ENCODE peak calls at places on chromosomes 12 and 14, in five cellular contexts. G is HepG2, B is GM12878, Q is GM12892, F is H1. H is an unnamed sample.

GRCh38 chr12:132556216-132556615 is 54.2 kb downstream of the LRCOL1 start:
- DNase-seq in G (no peak), B (no peak), Q (no peak), F (no peak), H (no peak)

GRCh38 chr12:120257041-120257821 is 8.3 kb downstream of the PXN start:
- DNase-seq in G (no peak), B (no peak), Q (no peak), F (no peak), H (no peak)

GRCh38 chr12:58727526-58727925 is 192.8 kb downstream of the LRIG3 start:
- DNase-seq in G (no peak), B (no peak), Q (no peak), F (no peak), H (no peak)

GRCh38 chr12:24537241-24537860 is 411.6 kb downstream of the BCAT1 start:
- DNase-seq in G (no peak), B (no peak), Q (no peak), F (no peak), H (no peak)

GRCh38 chr14:33016611-33017010 is 77.9 kb downstream of the NPAS3 start:
- DNase-seq in G (no peak), B (no peak), Q (no peak), F (no peak), H (no peak)

GRCh38 chr12:6377667-6377994 is 2.3 kb upstream of the SCNN1A start:
- DNase-seq in G (no peak), B (no peak), Q (no peak), F (no peak), H (no peak)

GRCh38 chr14:91253795-91254323 is 9.4 kb upstream of the GPR68 start:
- DNase-seq in G (no peak), B (no peak), Q (no peak), F (no peak), H (no peak)

GRCh38 chr12:47651368-47652254 is 54.2 kb downstream of the RPAP3 start:
- DNase-seq in G (peak), B (peak), Q (no peak), F (no peak), H (no peak)

GRCh38 chr14:22539831-22540230 is 49.2 kb downstream of the DAD1 start:
- DNase-seq in G (no peak), B (no peak), Q (no peak), F (no peak), H (no peak)

GRCh38 chr14:104559769-104560585 is 19.6 kb upstream of the C14orf180 start:
- DNase-seq in G (no peak), B (no peak), Q (no peak), F (no peak), H (no peak)

GRCh38 chr12:53214687-53215455 is 7.8 kb upstream of the ITGB7 start:
- DNase-seq in G (no peak), B (no peak), Q (no peak), F (no peak), H (no peak)

GRCh38 chr14:38883127-38883526 is 219.9 kb downstream of the SEC23A start:
- DNase-seq in G (peak), B (no peak), Q (no peak), F (no peak), H (no peak)

GRCh38 chr14:95046711-95047681 is 110.3 kb downstream of the DICER1 start:
- DNase-seq in G (no peak), B (no peak), Q (no peak), F (no peak), H (no peak)

GRCh38 chr12:108461071-108461670 is 53.9 kb upstream of the FICD start:
- DNase-seq in G (no peak), B (no peak), Q (no peak), F (no peak), H (no peak)

GRCh38 chr14:83251402-83251801 is 1717.7 kb upstream of the SEL1L start:
- DNase-seq in G (no peak), B (no peak), Q (no peak), F (no peak), H (no peak)

GRCh38 chr14:96104469-96105057 is 65.4 kb downstream of the C14orf132 start:
- DNase-seq in G (peak), B (no peak), Q (no peak), F (no peak), H (no peak)

GRCh38 chr14:77032483-77032853 is 4.0 kb upstream of the IRF2BPL start:
- DNase-seq in G (no peak), B (no peak), Q (no peak), F (no peak), H (no peak)

GRCh38 chr12:47166365-47166764 is 86.6 kb upstream of the AMIGO2 start:
- DNase-seq in G (no peak), B (no peak), Q (no peak), F (no peak), H (no peak)

GRCh38 chr14:105247026-105247425 is 1.3 kb upstream of the BTBD6 start:
- DNase-seq in G (no peak), B (no peak), Q (no peak), F (no peak), H (no peak)

GRCh38 chr14:57671021-57671420 is 177.4 kb upstream of the CCDC198 start:
- DNase-seq in G (no peak), B (no peak), Q (no peak), F (no peak), H (no peak)

GRCh38 chr14:52080817-52081755 is 12.2 kb upstream of the NID2 start:
- DNase-seq in G (peak), B (no peak), Q (no peak), F (no peak), H (no peak)

GRCh38 chr14:76381817-76382494 is 6.0 kb downstream of the ESRRB start:
- DNase-seq in G (no peak), B (no peak), Q (no peak), F (no peak), H (no peak)

GRCh38 chr12:128986957-128987356 is 133.7 kb downstream of the GLT1D1 start:
- DNase-seq in G (no peak), B (no peak), Q (no peak), F (no peak), H (no peak)

GRCh38 chr14:74135386-74135785 is 50.6 kb downstream of the LIN52 start:
- DNase-seq in G (no peak), B (no peak), Q (no peak), F (no peak), H (no peak)

GRCh38 chr14:75023108-75023507 is 20.4 kb downstream of the EIF2B2 start:
- DNase-seq in G (no peak), B (no peak), Q (no peak), F (no peak), H (no peak)

GRCh38 chr14:49879683-49880204 is 13.1 kb upstream of the ARF6 start:
- DNase-seq in G (peak), B (no peak), Q (no peak), F (peak), H (no peak)

GRCh38 chr12:123671876-123672275 is 963 bp downstream of the TCTN2 start:
- DNase-seq in G (no peak), B (no peak), Q (no peak), F (no peak), H (no peak)

GRCh38 chr12:30153981-30154380 is 370.2 kb upstream of the TMTC1 start:
- DNase-seq in G (no peak), B (no peak), Q (no peak), F (no peak), H (no peak)

GRCh38 chr14:70660967-70661871 is 19.5 kb downstream of the TTC9 start:
- DNase-seq in G (no peak), B (peak), Q (no peak), F (no peak), H (no peak)

GRCh38 chr12:49232940-49233841 is 31.7 kb upstream of the TUBA1C start:
- DNase-seq in G (peak), B (no peak), Q (no peak), F (no peak), H (no peak)

GRCh38 chr12:49230810-49231209 is 34.1 kb upstream of the TUBA1C start:
- DNase-seq in G (no peak), B (no peak), Q (no peak), F (no peak), H (no peak)

GRCh38 chr12:49230176-49230575 is 34.7 kb upstream of the TUBA1C start:
- DNase-seq in G (no peak), B (no peak), Q (no peak), F (no peak), H (no peak)

GRCh38 chr12:49233842-49234526 is 30.9 kb upstream of the TUBA1C start:
- DNase-seq in G (no peak), B (peak), Q (no peak), F (no peak), H (no peak)

DNA sequence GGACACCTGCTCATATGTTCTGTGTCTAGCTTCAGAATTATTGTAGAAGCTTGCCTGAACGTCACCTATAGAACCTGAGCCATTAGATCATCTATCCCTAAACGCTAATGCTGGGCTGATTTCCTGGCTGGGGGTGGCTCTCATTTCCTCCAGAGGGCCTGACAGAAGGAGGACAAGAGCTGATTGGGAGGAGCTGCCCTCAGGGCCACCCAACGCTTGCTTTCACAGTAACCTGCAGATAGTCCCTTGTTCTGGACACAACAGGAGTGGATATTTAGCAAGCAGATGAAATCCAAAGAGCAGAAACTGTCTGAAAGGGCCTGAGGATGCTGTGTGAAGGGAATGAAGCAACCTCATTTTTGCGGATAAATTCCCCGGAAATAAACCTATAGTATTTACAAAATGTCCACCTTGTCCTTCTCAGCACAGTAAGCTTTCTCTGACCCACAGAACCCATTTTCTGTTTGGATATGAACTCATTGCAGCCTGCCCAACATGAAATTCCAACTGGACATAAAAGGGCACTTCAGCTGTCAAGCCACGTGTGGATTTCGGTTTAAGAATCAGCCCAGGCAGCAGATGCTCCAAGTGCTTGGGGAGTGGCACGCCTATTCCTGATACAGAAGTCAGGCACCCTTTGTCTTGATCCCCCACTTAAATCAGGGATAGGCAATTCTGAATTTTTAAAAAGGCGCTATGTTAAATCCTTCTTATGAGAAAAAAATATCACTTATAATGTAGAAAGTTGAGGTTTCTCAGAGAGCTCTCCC is 32.8 kb upstream of the TUBA1C start:
- DNase-seq in G (no peak), B (no peak), Q (no peak), F (no peak), H (no peak)
- TF ChIP-seq TAF1 in G (no peak), B (no peak), Q (no peak), F (no peak), H (no peak)

DNA sequence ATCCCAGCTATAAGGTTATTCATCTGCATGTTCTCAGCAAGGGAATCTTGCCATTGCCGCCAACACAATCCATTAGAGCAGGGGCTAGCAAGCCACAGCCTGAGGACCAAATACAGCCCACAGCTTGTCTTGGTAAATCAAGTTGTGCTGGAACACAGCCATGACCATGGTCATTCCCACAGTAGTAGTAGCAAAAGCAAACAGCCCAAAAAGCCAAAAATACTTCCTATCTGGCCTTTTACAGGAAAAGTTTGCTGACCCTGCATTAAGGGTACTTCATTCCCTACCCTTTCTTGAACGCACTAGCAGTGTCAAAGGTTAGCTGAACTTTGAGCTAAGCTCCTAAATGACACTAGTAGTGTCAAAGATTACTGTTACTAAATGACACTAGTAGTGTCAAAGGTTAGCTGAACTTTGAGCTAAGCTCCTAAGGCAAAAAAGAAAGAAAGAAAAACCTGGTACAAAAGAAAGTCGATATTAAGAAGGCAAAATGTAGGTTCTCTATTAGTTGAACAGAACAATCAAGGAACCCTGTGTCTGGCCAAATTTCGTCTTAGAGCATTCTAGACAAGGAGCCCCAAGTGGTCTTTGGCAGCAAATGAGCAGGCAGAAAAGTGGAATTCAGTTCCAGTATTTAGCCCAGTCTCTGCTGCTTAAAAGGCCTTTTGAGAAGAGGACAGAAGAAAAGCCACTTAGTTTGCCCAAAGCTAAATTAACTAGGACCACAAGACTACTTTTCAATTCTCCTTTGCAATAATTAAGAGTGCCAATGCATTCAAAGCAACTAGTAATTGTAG is 67.7 kb downstream of the NT5DC3 start:
- DNase-seq in G (no peak), B (no peak), Q (no peak), F (no peak), H (no peak)
- TF ChIP-seq POLR2AphosphoS5 in G (no peak), B (no peak), Q (no peak), F (no peak), H (no peak)

DNA sequence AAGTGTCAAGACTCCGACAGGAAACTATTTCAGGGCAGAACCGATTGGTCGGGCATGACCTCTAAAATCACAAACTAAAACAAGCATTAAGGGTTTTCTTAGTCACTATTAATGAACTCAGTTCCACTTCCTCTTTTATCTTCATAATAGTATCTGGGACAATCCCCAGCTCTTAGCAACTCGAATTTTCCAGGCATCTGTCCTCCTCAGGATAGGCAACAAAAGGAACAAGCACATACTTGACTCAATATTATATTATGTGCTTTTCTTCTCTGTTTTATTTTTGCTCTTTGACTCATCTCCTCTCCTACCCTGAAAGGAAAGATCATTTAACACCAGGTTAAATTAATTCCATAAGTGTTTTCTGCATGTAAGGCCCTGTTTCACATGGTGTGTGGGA is 638.3 kb upstream of the TBX3 start:
- DNase-seq in G (no peak), B (peak), Q (no peak), F (no peak), H (no peak)
- TF ChIP-seq TAF1 in G (no peak), B (no peak), Q (no peak), F (no peak), H (no peak)

GRCh38 chr14:71672596-71672995 is 259.6 kb upstream of the RGS6 start:
- DNase-seq in G (no peak), B (no peak), Q (no peak), F (no peak), H (no peak)

GRCh38 chr14:71680733-71681387 is 251.4 kb upstream of the RGS6 start:
- DNase-seq in G (no peak), B (no peak), Q (no peak), F (peak), H (no peak)

GRCh38 chr14:71675902-71676291 is 256.3 kb upstream of the RGS6 start:
- DNase-seq in G (no peak), B (no peak), Q (no peak), F (no peak), H (no peak)

DNA sequence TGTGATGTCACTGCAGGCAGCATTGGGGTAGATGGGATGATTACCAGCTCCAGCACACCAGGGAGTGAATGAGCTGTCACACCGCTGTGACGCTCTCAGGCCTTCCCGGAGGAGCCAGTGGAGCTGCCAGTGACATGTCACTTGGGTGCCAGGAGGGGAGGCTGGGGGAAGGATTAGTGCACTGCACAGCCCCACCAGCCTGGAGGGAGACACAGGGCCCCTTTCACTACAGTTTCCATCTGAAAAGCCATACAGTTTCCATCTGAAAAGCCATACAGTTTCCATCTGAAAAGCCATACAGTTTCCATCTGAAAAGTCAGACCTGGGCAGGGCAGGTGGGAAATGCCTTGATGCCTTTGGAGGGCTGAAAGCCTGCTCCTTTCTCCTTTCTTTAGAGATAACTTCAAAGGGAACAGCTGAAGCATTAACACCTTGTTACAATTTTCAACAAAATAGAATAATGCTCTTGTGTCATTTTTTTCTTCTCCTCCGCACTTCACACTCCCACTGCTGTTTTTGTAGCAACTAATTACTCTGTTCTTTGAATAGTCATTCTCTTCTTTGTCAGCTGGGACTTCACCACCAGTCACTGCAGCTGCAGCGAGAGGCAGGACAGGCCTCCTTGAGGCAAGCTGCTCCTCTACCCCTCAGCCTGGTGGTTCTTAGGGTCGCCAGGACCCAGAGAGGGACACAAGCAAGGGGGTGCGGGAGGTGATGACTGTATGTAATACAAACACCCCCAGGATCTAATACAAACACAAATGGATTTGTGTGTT is 256.9 kb upstream of the RGS6 start:
- DNase-seq in G (no peak), B (no peak), Q (no peak), F (peak), H (no peak)
- TF ChIP-seq POLR2AphosphoS5 in G (no peak), B (no peak), Q (no peak), F (no peak), H (no peak)

DNA sequence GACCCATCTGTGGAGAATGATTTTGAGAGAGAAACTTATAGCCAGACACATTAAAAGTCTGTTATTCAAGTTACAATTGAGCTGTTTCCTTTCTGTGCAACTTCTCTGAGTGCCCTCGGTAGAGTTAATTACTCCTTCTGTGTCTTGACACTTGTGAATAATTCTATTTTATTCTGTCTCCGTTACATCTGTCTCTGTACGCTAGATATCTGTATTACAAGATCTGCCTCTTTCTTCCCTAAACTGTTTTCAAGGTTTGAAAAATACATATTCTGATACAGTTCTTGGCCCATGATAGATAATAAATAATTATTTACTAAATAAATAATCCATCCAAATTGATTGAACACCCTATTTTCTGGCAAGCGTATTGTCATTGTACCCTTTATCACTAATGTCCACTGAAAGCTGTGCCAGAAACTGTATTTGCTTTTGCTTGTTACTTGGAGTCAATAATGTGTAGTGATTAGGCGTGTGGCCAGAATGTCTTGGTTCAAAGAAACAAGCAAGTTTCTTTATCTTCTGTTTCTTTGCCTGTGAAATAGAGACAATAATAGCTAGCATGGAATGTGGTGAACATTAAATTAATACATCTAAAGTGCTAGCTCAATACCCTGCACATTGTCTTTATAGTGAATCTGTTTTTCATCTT is 40.1 kb downstream of the FRS2 start:
- DNase-seq in G (no peak), B (no peak), Q (no peak), F (no peak), H (no peak)
- TF ChIP-seq TAF1 in G (no peak), B (no peak), Q (no peak), F (no peak), H (no peak)

DNA sequence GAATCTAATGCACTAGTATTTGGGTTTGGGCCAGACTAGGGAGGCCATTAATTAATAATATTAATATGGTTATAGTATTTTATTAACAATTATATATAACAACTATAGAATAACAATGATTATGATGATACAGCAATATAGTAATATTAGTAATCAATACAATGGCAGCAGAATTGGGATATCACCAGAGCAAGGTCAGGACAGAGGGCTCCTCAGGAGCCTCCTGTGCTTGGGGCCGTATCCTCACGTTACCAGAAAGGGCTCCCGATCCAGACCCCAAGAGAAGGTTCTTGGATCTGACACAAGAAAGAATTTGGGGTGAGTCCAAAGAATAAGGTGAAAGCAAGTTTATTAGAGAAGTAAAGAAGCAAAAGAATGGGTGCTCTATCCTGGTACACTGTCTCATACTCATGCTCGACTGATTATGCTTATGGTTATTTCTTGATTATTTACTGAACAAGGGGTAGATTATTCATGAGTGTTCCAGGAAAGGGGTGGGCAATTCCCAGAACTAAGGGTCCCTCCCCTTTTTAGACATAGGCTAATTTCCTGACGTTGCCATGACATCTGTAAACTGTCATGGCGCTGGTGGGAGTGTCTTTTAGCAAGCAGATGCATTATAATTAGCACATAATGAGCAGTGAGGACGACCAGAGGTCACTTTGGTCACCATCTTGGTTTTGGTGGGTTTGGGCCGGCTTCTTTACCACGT is 61.6 kb downstream of the RIN3 start:
- DNase-seq in G (no peak), B (no peak), Q (no peak), F (no peak), H (no peak)
- TF ChIP-seq POLR2AphosphoS5 in G (no peak), B (no peak), Q (peak), F (no peak), H (no peak)

H was measured in GM12891.